ENCODE peak calls at places on chromosomes 1 and 21, in six cellular contexts. One of them, this sample, is unnamed.
A peak's percentile ranks its signal among the peaks of the same experiment; 100 is the strongest.

GRCh38 chr1:221397141-221397540 is 344.7 kb downstream of the DUSP10 start:
- DNase-seq in fibroblast of lung: no peak
- DNase-seq in cardiac muscle cell: no peak
- DNase-seq in AG04450: no peak
- DNase-seq in lung: no peak
- DNase-seq in suprapubic skin: no peak
- DNase-seq in this sample: no peak

GRCh38 chr1:100734716-100735115 is 15.2 kb downstream of the VCAM1 start:
- DNase-seq in lung: no peak
- DNase-seq in cardiac muscle cell: no peak
- DNase-seq in suprapubic skin: no peak
- DNase-seq in fibroblast of lung: peak; percentile 96
- DNase-seq in AG04450: peak; percentile 37
- DNase-seq in this sample: peak; percentile 87

GRCh38 chr1:64527191-64527590 is 57.3 kb downstream of the CACHD1 start:
- DNase-seq in cardiac muscle cell: no peak
- DNase-seq in fibroblast of lung: no peak
- DNase-seq in suprapubic skin: no peak
- DNase-seq in AG04450: no peak
- DNase-seq in lung: no peak
- DNase-seq in this sample: no peak

GRCh38 chr1:221778535-221779142 is 36.8 kb upstream of the DUSP10 start:
- DNase-seq in suprapubic skin: no peak
- DNase-seq in fibroblast of lung: no peak
- DNase-seq in lung: no peak
- DNase-seq in cardiac muscle cell: no peak
- DNase-seq in AG04450: no peak
- DNase-seq in this sample: no peak

GRCh38 chr1:68456207-68456606 is 6.5 kb upstream of the RPE65 start:
- DNase-seq in AG04450: no peak
- DNase-seq in cardiac muscle cell: no peak
- DNase-seq in suprapubic skin: no peak
- DNase-seq in fibroblast of lung: peak; percentile 7
- DNase-seq in lung: no peak
- DNase-seq in this sample: no peak

GRCh38 chr1:184513966-184514365 is 127.1 kb downstream of the C1orf21 start:
- DNase-seq in lung: no peak
- DNase-seq in AG04450: no peak
- DNase-seq in cardiac muscle cell: no peak
- DNase-seq in suprapubic skin: no peak
- DNase-seq in fibroblast of lung: peak; percentile 67
- DNase-seq in this sample: no peak

GRCh38 chr1:239603530-239603929 is 217.2 kb downstream of the CHRM3 start:
- DNase-seq in cardiac muscle cell: no peak
- DNase-seq in suprapubic skin: no peak
- DNase-seq in AG04450: no peak
- DNase-seq in fibroblast of lung: no peak
- DNase-seq in lung: no peak
- DNase-seq in this sample: no peak

GRCh38 chr1:207825719-207826556 is 74.1 kb downstream of the CD46 start:
- DNase-seq in fibroblast of lung: peak; percentile 52
- DNase-seq in AG04450: no peak
- DNase-seq in lung: peak; percentile 73
- DNase-seq in suprapubic skin: peak; percentile 84
- DNase-seq in cardiac muscle cell: no peak
- DNase-seq in this sample: no peak

GRCh38 chr1:46603481-46603857 is 599 bp downstream of the MKNK1 start:
- DNase-seq in suprapubic skin: no peak
- DNase-seq in cardiac muscle cell: no peak
- DNase-seq in AG04450: no peak
- DNase-seq in fibroblast of lung: no peak
- DNase-seq in lung: no peak
- DNase-seq in this sample: no peak

GRCh38 chr1:204563324-204563723 is 47.1 kb downstream of the MDM4 start:
- DNase-seq in fibroblast of lung: no peak
- DNase-seq in AG04450: no peak
- DNase-seq in suprapubic skin: no peak
- DNase-seq in cardiac muscle cell: no peak
- DNase-seq in lung: no peak
- DNase-seq in this sample: no peak

GRCh38 chr1:32702599-32703478 is at the start of gene SYNC:
- DNase-seq in fibroblast of lung: peak; percentile 89
- DNase-seq in suprapubic skin: peak; percentile 84
- DNase-seq in cardiac muscle cell: peak; percentile 60
- DNase-seq in AG04450: peak; percentile 63
- DNase-seq in lung: peak; percentile 67
- DNase-seq in this sample: peak; percentile 31

DNA sequence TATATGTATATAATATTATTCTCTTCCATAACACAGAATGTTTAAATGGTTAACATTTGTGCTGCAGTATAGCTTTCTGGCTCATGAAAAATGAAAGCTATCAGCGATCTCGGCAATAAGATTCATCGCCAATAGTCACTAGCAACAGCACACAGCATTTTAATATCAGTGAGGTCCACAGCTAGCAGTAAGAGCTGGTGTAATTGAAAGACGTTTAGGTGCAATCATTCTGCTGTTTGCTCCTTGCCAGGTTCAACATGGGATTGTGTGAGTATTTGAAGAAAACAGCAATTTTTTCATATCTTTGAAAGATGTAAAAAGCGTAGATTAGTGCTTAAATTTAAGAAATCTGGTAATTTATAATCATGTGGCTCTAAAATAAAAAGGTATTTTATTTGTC is 20.1 kb downstream of the PRKACB start:
- DNase-seq in lung: no peak
- DNase-seq in AG04450: no peak
- DNase-seq in fibroblast of lung: no peak
- DNase-seq in cardiac muscle cell: no peak
- DNase-seq in suprapubic skin: no peak
- DNase-seq in this sample: no peak
- TF ChIP-seq CTCF in lung: no peak
- TF ChIP-seq CTCF in AG04450: no peak
- TF ChIP-seq CTCF in fibroblast of lung: no peak
- TF ChIP-seq CTCF in cardiac muscle cell: no peak
- TF ChIP-seq CTCF in suprapubic skin: no peak
- TF ChIP-seq CTCF in this sample: no peak

DNA sequence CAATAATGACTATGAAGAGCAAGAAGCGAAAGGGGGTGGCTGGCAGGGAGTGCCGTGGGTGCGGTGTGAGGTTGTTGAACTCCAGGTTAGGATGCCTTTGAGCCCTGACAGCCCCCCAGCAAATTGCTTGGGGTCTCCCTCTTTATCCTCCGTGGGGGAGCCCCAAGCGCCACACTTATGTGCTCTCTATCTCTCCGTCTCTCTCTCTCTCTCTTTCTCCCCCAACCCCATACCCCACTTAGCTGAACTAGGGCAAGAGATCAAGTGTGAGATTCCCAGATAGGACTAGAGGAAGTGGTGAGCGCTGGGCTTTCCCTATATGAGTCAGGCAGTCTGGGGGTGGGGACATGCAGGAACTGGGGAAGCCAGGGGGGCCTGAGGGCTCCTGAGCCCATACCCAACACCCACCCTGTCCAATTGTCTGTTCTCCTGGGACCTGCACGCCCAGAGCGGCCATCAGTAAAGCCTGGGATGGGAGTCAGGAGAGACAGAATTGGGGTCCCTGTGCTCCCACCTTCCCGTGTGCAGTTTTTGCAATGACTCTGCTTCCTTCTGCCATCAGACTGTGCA is 7.8 kb downstream of the EFHD2 start:
- DNase-seq in fibroblast of lung: peak; percentile 77
- DNase-seq in lung: peak; percentile 63
- DNase-seq in AG04450: no peak
- DNase-seq in suprapubic skin: no peak
- DNase-seq in cardiac muscle cell: no peak
- DNase-seq in this sample: no peak
- H3K4me3 ChIP-seq in fibroblast of lung: no peak overlapping the region
- H3K4me3 ChIP-seq in lung: no peak overlapping the region
- H3K4me3 ChIP-seq in AG04450: no peak overlapping the region
- H3K4me3 ChIP-seq in suprapubic skin: no peak overlapping the region
- H3K4me3 ChIP-seq in cardiac muscle cell: no peak overlapping the region
- H3K4me3 ChIP-seq in this sample: no peak overlapping the region

GRCh38 chr21:34344584-34344983 is 19.2 kb upstream of the KCNE2 start:
- DNase-seq in cardiac muscle cell: no peak
- DNase-seq in lung: no peak
- DNase-seq in suprapubic skin: no peak
- DNase-seq in AG04450: no peak
- DNase-seq in fibroblast of lung: no peak
- DNase-seq in this sample: no peak

GRCh38 chr21:34344058-34344425 is 19.8 kb upstream of the KCNE2 start:
- DNase-seq in AG04450: no peak
- DNase-seq in lung: no peak
- DNase-seq in fibroblast of lung: no peak
- DNase-seq in cardiac muscle cell: no peak
- DNase-seq in suprapubic skin: no peak
- DNase-seq in this sample: no peak

GRCh38 chr21:34345892-34346291 is 17.9 kb upstream of the KCNE2 start:
- DNase-seq in suprapubic skin: no peak
- DNase-seq in fibroblast of lung: no peak
- DNase-seq in cardiac muscle cell: no peak
- DNase-seq in AG04450: peak; percentile 50
- DNase-seq in lung: no peak
- DNase-seq in this sample: peak; percentile 29

GRCh38 chr21:34343347-34344057 is 20.3 kb upstream of the KCNE2 start:
- DNase-seq in AG04450: no peak
- DNase-seq in lung: no peak
- DNase-seq in cardiac muscle cell: no peak
- DNase-seq in suprapubic skin: no peak
- DNase-seq in fibroblast of lung: no peak
- DNase-seq in this sample: no peak

DNA sequence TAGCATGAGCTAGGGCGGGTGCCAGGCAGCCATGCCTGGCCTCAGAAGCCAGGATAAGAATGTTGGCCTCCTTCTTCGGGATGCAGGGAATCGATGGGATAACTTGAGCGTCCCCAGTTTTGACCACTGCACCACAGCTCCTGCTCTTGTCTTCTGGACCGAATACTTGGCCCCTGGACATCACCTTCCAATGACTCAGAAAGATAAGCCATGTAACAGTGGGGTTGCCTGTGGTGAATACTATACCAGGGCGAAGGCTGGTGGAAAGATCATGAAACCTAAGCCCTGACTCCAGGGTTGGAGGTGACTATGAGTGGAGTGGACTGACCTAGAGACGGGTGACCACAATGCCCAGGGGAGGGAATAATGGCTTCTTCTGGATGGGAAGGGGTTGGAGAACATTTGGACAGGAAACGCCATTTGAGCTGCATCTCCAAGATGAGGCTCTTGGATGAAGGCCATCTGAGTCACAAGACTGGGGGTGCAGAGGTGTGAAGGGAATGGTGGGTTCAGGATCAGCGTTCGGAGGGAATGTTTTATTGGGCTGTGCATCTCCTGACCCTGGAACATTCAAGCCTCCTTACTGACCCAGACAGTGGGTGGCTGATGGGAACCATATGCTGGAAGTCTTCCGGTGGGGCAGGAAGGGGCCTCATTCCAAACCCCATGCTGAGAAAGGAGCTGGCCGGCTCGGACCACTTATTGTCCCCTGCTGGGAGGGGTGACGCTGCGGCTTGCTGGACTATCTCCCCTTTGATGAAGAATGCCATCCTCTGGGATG is 18.5 kb upstream of the KCNE2 start:
- DNase-seq in fibroblast of lung: peak; percentile 33
- DNase-seq in suprapubic skin: no peak
- DNase-seq in AG04450: no peak
- DNase-seq in lung: no peak
- DNase-seq in cardiac muscle cell: no peak
- DNase-seq in this sample: peak; percentile 44
- H3K27me3 ChIP-seq in fibroblast of lung: no peaks in the 10 kb centered on the region
- H3K27me3 ChIP-seq in suprapubic skin: no peaks in the 10 kb centered on the region
- H3K27me3 ChIP-seq in AG04450: no peaks in the 10 kb centered on the region
- H3K27me3 ChIP-seq in lung: no peaks in the 10 kb centered on the region
- H3K27me3 ChIP-seq in cardiac muscle cell: no peaks in the 10 kb centered on the region
- H3K27me3 ChIP-seq in this sample: peaks cover 3% of the 10 kb centered on the region

DNA sequence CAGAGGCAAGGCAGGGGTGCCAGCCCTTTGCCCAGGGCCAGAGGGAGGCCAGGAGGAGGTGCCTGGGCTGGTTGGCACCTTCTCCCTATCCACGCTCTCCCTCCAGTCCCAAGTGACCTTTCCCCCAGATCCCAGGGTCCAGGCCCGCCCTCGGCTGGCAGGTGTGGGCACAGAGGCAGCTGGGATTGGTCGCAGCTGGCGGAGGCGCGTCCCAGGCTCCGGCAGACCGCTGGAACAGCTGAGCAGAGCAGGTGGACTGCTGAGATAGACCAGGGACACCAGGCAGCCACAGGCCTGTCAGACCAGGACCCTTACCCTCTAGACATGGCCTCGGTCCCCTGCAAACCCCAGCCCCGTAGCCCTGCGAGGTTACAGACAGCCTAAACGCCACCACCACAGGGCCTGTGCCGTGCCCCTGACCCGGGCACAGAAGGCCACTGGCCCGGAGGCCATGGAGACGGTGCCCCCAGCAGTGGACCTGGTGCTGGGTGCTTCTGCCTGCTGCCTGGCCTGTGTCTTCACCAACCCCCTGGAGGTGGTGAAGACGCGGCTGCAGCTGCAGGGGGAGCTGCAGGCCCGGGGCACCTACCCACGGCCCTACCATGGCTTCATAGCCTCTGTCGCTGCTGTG is at the start of gene SLC25A34:
- DNase-seq in fibroblast of lung: no peak
- DNase-seq in cardiac muscle cell: no peak
- DNase-seq in lung: peak; percentile 71
- DNase-seq in suprapubic skin: no peak
- DNase-seq in AG04450: no peak
- DNase-seq in this sample: no peak
- TF ChIP-seq CTCF in fibroblast of lung: no peak
- TF ChIP-seq CTCF in cardiac muscle cell: no peak
- TF ChIP-seq CTCF in lung: no peak
- TF ChIP-seq CTCF in suprapubic skin: no peak
- TF ChIP-seq CTCF in AG04450: no peak
- TF ChIP-seq CTCF in this sample: peak; percentile 1

GRCh38 chr1:230750986-230751625 is 3.9 kb downstream of the CAPN9 start:
- DNase-seq in cardiac muscle cell: no peak
- DNase-seq in suprapubic skin: no peak
- DNase-seq in AG04450: no peak
- DNase-seq in lung: no peak
- DNase-seq in fibroblast of lung: no peak
- DNase-seq in this sample: no peak

GRCh38 chr1:230754831-230755230 is 7.6 kb downstream of the CAPN9 start:
- DNase-seq in suprapubic skin: no peak
- DNase-seq in cardiac muscle cell: no peak
- DNase-seq in fibroblast of lung: peak; percentile 86
- DNase-seq in lung: no peak
- DNase-seq in AG04450: no peak
- DNase-seq in this sample: no peak

GRCh38 chr1:230753586-230754251 is 6.5 kb downstream of the CAPN9 start:
- DNase-seq in AG04450: no peak
- DNase-seq in fibroblast of lung: no peak
- DNase-seq in lung: no peak
- DNase-seq in cardiac muscle cell: peak; percentile 76
- DNase-seq in suprapubic skin: no peak
- DNase-seq in this sample: no peak

GRCh38 chr1:230752407-230752806 is 5.2 kb downstream of the CAPN9 start:
- DNase-seq in AG04450: no peak
- DNase-seq in fibroblast of lung: no peak
- DNase-seq in lung: peak; percentile 81
- DNase-seq in cardiac muscle cell: no peak
- DNase-seq in suprapubic skin: no peak
- DNase-seq in this sample: no peak

GRCh38 chr1:230753191-230753585 is 6.0 kb downstream of the CAPN9 start:
- DNase-seq in lung: no peak
- DNase-seq in suprapubic skin: no peak
- DNase-seq in fibroblast of lung: no peak
- DNase-seq in cardiac muscle cell: no peak
- DNase-seq in AG04450: no peak
- DNase-seq in this sample: no peak
- H3K4me3 ChIP-seq in lung: no peak overlapping the region
- H3K4me3 ChIP-seq in suprapubic skin: peak overlapping the region; percentile 28
- H3K4me3 ChIP-seq in fibroblast of lung: no peak overlapping the region
- H3K4me3 ChIP-seq in cardiac muscle cell: no peak overlapping the region
- H3K4me3 ChIP-seq in AG04450: no peak overlapping the region
- H3K4me3 ChIP-seq in this sample: no peak overlapping the region